ENCODE peak calls at places on chromosome 12, in five cellular contexts. E is A549, Q is HepG2, O is GM12878, C is H1. J is an unnamed sample.

GRCh38 chr12:87930652-87931051 is 98.5 kb downstream of the C12orf50 start:
- DNase-seq in Q (no peak), O (no peak), C (no peak), E (no peak), J (no peak)

GRCh38 chr12:13772264-13772663 is 209.1 kb downstream of the GRIN2B start:
- DNase-seq in E (no peak), Q (no peak), C (no peak), O (no peak), J (no peak)

GRCh38 chr12:62866451-62867082 is 68.4 kb downstream of the PPM1H start:
- DNase-seq in E (peak), O (no peak), Q (peak), C (no peak), J (no peak)

GRCh38 chr12:6688543-6688999 is 604 bp downstream of the ZNF384 start:
- DNase-seq in Q (no peak), C (peak), O (peak), E (peak), J (no peak)

GRCh38 chr12:94207467-94208432 is 59.4 kb downstream of the PLXNC1 start:
- DNase-seq in O (peak), E (no peak), C (no peak), Q (no peak), J (no peak)

GRCh38 chr12:89470741-89471504 is 53.7 kb downstream of the GALNT4 start:
- DNase-seq in O (no peak), C (no peak), E (peak), Q (peak), J (peak)

GRCh38 chr12:50505386-50505827 is 622 bp downstream of the DIP2B start:
- DNase-seq in C (no peak), E (no peak), O (no peak), Q (no peak), J (peak)

GRCh38 chr12:563250-563781 is 99.9 kb downstream of the NINJ2 start:
- DNase-seq in O (no peak), Q (no peak), C (no peak), E (no peak), J (no peak)

GRCh38 chr12:25436206-25436912 is 116.7 kb downstream of the LMNTD1 start:
- DNase-seq in C (no peak), Q (peak), E (peak), O (peak), J (peak)

GRCh38 chr12:103956515-103957027 is 9.1 kb upstream of the TDG start:
- DNase-seq in C (peak), Q (peak), O (no peak), E (no peak), J (no peak)

GRCh38 chr12:53890081-53890480 is 48.5 kb upstream of the HOXC13 start:
- DNase-seq in Q (no peak), O (no peak), E (no peak), C (no peak), J (no peak)

GRCh38 chr12:2247109-2247508 is 194.3 kb downstream of the CACNA1C start:
- DNase-seq in E (no peak), O (no peak), C (no peak), Q (no peak), J (no peak)
- H3K27ac ChIP-seq in E (no peak), O (no peak), C (no peak), Q (peak), J (no peak)

GRCh38 chr12:132319359-132319950 is 9.9 kb downstream of the GALNT9 start:
- DNase-seq in O (no peak), E (no peak), Q (no peak), C (no peak), J (no peak)

GRCh38 chr12:132320767-132321211 is 8.6 kb downstream of the GALNT9 start:
- DNase-seq in C (no peak), O (no peak), Q (no peak), E (no peak), J (no peak)

GRCh38 chr12:132318618-132319033 is 10.8 kb downstream of the GALNT9 start:
- DNase-seq in O (no peak), E (no peak), Q (no peak), C (no peak), J (no peak)

GRCh38 chr12:132321321-132322118 is 7.9 kb downstream of the GALNT9 start:
- DNase-seq in O (no peak), C (no peak), Q (no peak), E (no peak), J (no peak)

GRCh38 chr12:132319991-132320570 is 9.3 kb downstream of the GALNT9 start:
- DNase-seq in E (no peak), C (no peak), O (no peak), Q (no peak), J (no peak)
- TF ChIP-seq KDM1A in E (no peak), C (no peak), O (no peak), Q (no peak), J (no peak)

GRCh38 chr12:29625359-29625953 is 128.0 kb upstream of the OVCH1 start:
- DNase-seq in O (peak), E (no peak), C (no peak), Q (no peak), J (no peak)
- H3K27ac ChIP-seq in O (no peak), E (no peak), C (no peak), Q (no peak), J (no peak)

DNA sequence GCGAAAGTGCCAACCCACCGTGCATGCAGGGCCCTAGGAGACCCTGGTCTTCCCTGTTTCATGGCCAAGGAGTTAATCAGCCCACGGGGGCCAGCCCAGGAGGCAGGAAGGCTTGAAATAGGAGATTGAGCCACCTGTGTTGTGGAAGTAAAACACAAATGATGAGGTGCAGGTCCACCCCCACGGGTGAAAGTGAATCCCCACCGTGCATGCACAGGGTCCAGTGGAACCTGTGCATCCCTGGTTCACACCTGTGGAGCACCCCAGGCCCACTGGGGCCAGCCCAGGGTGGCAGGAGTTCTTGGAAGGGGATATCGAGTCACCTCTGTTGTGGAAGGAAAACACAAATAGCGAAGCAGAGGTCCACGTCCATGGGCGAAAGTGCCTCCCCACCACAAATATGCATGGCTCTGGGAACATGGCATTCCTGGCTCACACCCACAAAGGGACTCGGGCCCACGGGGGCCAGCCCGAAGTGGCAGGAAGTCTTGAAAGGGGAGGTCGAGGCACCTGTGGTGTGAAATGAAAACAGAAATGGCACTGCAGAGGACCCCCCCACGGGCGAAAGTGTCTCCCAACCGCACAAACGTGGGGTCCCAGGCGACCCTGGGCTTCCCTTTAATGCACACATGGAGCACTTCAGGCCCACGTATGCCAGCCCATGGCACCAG is 381.5 kb downstream of the ALG10 start:
- DNase-seq in O (no peak), E (no peak), C (no peak), Q (no peak), J (peak)
- TF ChIP-seq KDM1A in O (no peak), E (no peak), C (no peak), Q (no peak), J (no peak)

DNA sequence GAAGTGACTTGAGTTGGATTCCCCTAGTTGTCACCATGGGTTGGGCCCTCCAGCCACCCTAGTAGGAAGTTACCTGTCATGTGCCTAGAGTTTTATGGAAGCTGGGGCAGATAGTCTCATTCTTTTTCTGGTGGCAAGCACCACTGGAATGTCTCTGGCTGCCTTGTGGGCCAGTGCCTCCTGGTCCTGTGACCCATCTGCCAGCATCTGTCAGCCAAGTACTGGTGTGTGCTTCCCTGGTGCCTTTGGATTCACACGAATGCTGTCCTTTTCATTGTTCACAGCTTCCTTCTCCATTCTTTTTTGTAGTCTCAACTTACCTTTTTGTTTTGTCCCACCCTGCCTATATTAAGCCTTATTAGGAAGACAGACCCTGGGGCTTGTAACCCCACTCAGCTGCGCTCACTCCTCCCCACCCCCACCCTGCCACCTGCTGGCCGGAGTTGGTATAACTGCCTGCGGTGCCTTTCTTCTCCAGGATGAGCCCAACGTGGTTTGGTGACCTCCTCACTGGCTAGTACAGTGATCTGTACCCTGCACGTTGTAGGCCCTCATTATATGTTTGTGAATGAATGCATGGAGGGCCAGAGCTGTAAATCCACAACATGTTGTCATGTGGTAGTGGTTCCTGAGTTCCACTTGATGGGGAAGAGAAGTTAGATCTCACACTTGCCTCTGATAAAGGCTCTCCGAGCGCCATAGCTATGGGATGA is 125.7 kb downstream of the TSPAN9 start:
- DNase-seq in Q (peak), E (peak), C (no peak), O (no peak), J (peak)
- H3K27ac ChIP-seq in Q (no peak), E (no peak), C (no peak), O (no peak), J (no peak)

GRCh38 chr12:80781313-80781712 is 64.6 kb downstream of the MYF5 start:
- DNase-seq in Q (no peak), E (no peak), C (no peak), O (no peak), J (no peak)

GRCh38 chr12:80777587-80777986 is 60.9 kb downstream of the MYF5 start:
- DNase-seq in Q (peak), C (no peak), O (no peak), E (no peak), J (no peak)

GRCh38 chr12:80776706-80777105 is 60.0 kb downstream of the MYF5 start:
- DNase-seq in C (no peak), Q (no peak), O (no peak), E (no peak), J (no peak)

GRCh38 chr12:80780746-80781145 is 64.0 kb downstream of the MYF5 start:
- DNase-seq in E (no peak), C (no peak), O (no peak), Q (peak), J (no peak)

DNA sequence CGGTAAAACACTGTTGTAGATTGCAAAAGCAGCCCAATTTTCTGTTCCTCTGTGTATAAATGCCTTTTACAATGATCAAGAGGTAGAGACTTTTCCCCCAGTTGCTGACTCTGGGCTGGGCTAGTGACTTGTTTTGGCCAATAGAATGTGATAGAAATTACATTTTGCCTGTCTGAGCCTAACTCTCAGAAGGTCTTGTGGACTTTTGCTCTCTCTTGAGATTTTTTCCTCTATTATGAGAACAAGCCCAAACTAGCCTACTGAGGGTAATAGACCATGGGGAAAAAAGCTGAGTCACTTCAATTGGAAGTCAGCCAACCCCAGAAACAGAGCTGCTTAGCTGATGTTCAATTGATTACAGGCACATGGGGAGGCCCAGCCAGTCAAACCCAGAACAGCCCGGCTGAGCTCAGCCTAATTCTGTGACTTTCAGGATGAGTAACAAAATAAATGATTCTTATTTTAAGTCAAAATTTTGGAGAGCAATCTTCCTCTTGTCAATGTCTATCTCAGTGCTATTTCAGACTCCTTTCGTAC is 61.4 kb downstream of the MYF5 start:
- DNase-seq in Q (peak), C (no peak), O (peak), E (no peak), J (no peak)
- TF ChIP-seq KDM1A in Q (no peak), C (no peak), O (no peak), E (no peak), J (no peak)

GRCh38 chr12:27333311-27334009 is 824 bp downstream of the BMAL2 start:
- DNase-seq in C (no peak), Q (no peak), O (no peak), E (no peak), J (peak)
- H3K27ac ChIP-seq in C (no peak), Q (peak), O (peak), E (peak), J (no peak)

DNA sequence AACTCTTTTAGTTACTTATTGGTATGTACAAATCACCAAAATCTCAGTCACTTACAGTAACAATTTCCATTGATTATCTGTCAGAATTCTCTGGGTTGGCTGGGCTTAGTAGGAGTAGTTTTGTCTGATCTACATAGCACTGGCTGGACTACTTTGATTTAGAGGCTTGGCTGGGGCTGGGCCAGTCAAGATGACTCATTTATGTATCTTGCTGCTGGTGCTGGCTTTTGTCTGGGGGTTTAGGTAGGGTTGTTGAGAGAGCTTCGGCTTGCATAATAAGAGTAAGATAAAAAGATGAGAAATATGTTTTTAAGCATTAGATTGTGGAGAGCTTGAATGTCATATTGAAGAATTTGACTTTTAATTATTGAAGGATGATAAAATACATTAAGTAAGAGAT is 1093.7 kb downstream of the SLC6A15 start:
- DNase-seq in C (no peak), E (no peak), Q (no peak), O (no peak), J (no peak)
- TF ChIP-seq KDM1A in C (no peak), E (no peak), Q (no peak), O (no peak), J (no peak)

GRCh38 chr12:11728154-11728755 is 78.8 kb downstream of the ETV6 start:
- DNase-seq in C (no peak), O (no peak), E (no peak), Q (no peak), J (no peak)
- H3K27ac ChIP-seq in C (no peak), O (peak), E (no peak), Q (no peak), J (no peak)